ENCODE peak calls at places on chromosomes 4 and X, in nine cellular contexts. B is NCI-H748 treated with DMSO at 0.1 percent for 48 hours; T is endothelial cell; G is HCEC 1CT; D is choroid plexus epithelial cell; K is NCI-H1092; I is NCI-H1694; C is GM04504; V is stimulated activated CD8-positive, alpha-beta memory T cell treated with anti-CD3 and anti-CD28 coated beads, Interleukin-15, amount 100 ng/mL, for 24 hours. L is an unnamed sample.

GRCh38 chrX:13750204-13750603 is 15.7 kb downstream of the OFD1 start:
- DNase-seq in B (peak), T (no peak), G (peak), D (peak), K (peak), I (peak), C (peak), V (no peak), L (no peak)

GRCh38 chrX:64894454-64895038 is 81.7 kb downstream of the ZC4H2 start:
- DNase-seq in B (no peak), T (peak), G (no peak), D (peak), K (no peak), I (peak), C (peak), V (no peak), L (peak)

GRCh38 chr4:8276358-8277240 is 7.0 kb downstream of the HTRA3 start:
- DNase-seq in B (no peak), T (no peak), G (no peak), D (peak), K (no peak), I (peak), C (no peak), V (no peak), L (no peak)

GRCh38 chrX:107935200-107935599 is 47.0 kb downstream of the TEX13B start:
- DNase-seq in B (peak), T (no peak), G (peak), D (peak), K (no peak), I (no peak), C (no peak), V (no peak), L (no peak)

GRCh38 chr4:8701101-8702019 is 108.8 kb downstream of the CPZ start:
- DNase-seq in B (no peak), T (no peak), G (no peak), D (no peak), K (no peak), I (no peak), C (no peak), V (no peak), L (no peak)

GRCh38 chr4:146165840-146166239 is 9.7 kb upstream of the LSM6 start:
- DNase-seq in B (no peak), T (no peak), G (peak), D (peak), K (no peak), I (no peak), C (peak), V (no peak), L (no peak)

GRCh38 chr4:124610214-124610613 is 102.3 kb downstream of the ANKRD50 start:
- DNase-seq in B (no peak), T (no peak), G (no peak), D (no peak), K (no peak), I (no peak), C (no peak), V (no peak), L (no peak)

GRCh38 chrX:152641256-152641875 is 3.7 kb downstream of the GABRQ start:
- DNase-seq in B (no peak), T (no peak), G (no peak), D (no peak), K (no peak), I (no peak), C (no peak), V (no peak), L (no peak)

GRCh38 chrX:132181364-132181763 is 37.9 kb downstream of the RAP2C start:
- DNase-seq in B (no peak), T (no peak), G (no peak), D (no peak), K (no peak), I (no peak), C (no peak), V (no peak), L (no peak)

GRCh38 chr4:153111426-153112070 is 92.7 kb upstream of the TRIM2 start:
- DNase-seq in B (no peak), T (no peak), G (no peak), D (no peak), K (no peak), I (no peak), C (no peak), V (no peak), L (no peak)

GRCh38 chr4:106312377-106312776 is 3.6 kb downstream of the TBCK start:
- DNase-seq in B (no peak), T (no peak), G (peak), D (peak), K (no peak), I (no peak), C (no peak), V (no peak), L (no peak)

GRCh38 chr4:134337584-134337983 is 136.0 kb upstream of the PABPC4L start:
- DNase-seq in B (no peak), T (no peak), G (no peak), D (peak), K (no peak), I (no peak), C (no peak), V (no peak), L (no peak)

GRCh38 chr4:53586121-53586816 is 5.0 kb downstream of the LNX1 start:
- DNase-seq in B (no peak), T (no peak), G (peak), D (peak), K (no peak), I (no peak), C (peak), V (no peak), L (no peak)

GRCh38 chr4:173652283-173652931 is 122.4 kb upstream of the HAND2 start:
- DNase-seq in B (no peak), T (no peak), G (no peak), D (no peak), K (no peak), I (no peak), C (no peak), V (no peak), L (no peak)

GRCh38 chr4:23040539-23040938 is 347.8 kb downstream of the GBA3 start:
- DNase-seq in B (no peak), T (no peak), G (no peak), D (no peak), K (no peak), I (no peak), C (no peak), V (no peak), L (no peak)

GRCh38 chr4:104979083-104979760 is 167.5 kb upstream of the TET2 start:
- DNase-seq in B (no peak), T (no peak), G (no peak), D (no peak), K (no peak), I (no peak), C (no peak), V (no peak), L (no peak)

GRCh38 chr4:88211473-88212252 is 53.2 kb upstream of the ABCG2 start:
- DNase-seq in B (peak), T (peak), G (peak), D (peak), K (peak), I (peak), C (peak), V (no peak), L (peak)

GRCh38 chr4:136664988-136665387 is 867.3 kb downstream of the PCDH18 start:
- DNase-seq in B (no peak), T (no peak), G (peak), D (peak), K (no peak), I (no peak), C (no peak), V (no peak), L (no peak)

GRCh38 chr4:67615119-67615518 is 56.6 kb downstream of the STAP1 start:
- DNase-seq in B (no peak), T (no peak), G (no peak), D (no peak), K (no peak), I (no peak), C (no peak), V (no peak), L (no peak)

GRCh38 chrX:119758682-119759332 is 419 bp downstream of the SOWAHD start:
- DNase-seq in B (peak), T (peak), G (no peak), D (no peak), K (no peak), I (no peak), C (no peak), V (no peak), L (no peak)

GRCh38 chr4:41468122-41468521 is 69.8 kb upstream of the LIMCH1 start:
- DNase-seq in B (no peak), T (no peak), G (no peak), D (no peak), K (no peak), I (no peak), C (no peak), V (no peak), L (no peak)

GRCh38 chr4:123967360-123967759 is 570.8 kb downstream of the SPRY1 start:
- DNase-seq in B (no peak), T (no peak), G (no peak), D (no peak), K (no peak), I (no peak), C (peak), V (no peak), L (no peak)